ENCODE peak calls at places on chromosomes 12 and 14, in seven cellular contexts. S, N, U, C, P, L and I are unnamed samples.

GRCh38 chr12:7994731-7995205 is 37.7 kb upstream of the FOXJ2 start:
- DNase-seq in S (peak), N (peak), U (no peak), C (no peak), P (no peak), L (peak), I (peak)

GRCh38 chr12:24255920-24256635 is 306.6 kb upstream of the SOX5 start:
- DNase-seq in S (no peak), N (no peak), U (no peak), C (no peak), P (no peak), L (no peak), I (no peak)

GRCh38 chr12:45666452-45667215 is 62.9 kb upstream of the ARID2 start:
- DNase-seq in S (no peak), N (peak), U (no peak), C (no peak), P (no peak), L (no peak), I (peak)

GRCh38 chr12:76591461-76591860 is 31.9 kb upstream of the OSBPL8 start:
- DNase-seq in S (no peak), N (peak), U (no peak), C (no peak), P (no peak), L (no peak), I (peak)

GRCh38 chr14:101502761-101503392 is 58.4 kb upstream of the DIO3 start:
- DNase-seq in S (no peak), N (no peak), U (peak), C (no peak), P (peak), L (no peak), I (no peak)

GRCh38 chr12:104604995-104605675 is 148.4 kb downstream of the CHST11 start:
- DNase-seq in S (peak), N (peak), U (peak), C (no peak), P (no peak), L (no peak), I (no peak)

GRCh38 chr12:43786899-43787693 is 19.0 kb downstream of the TWF1 start:
- DNase-seq in S (no peak), N (peak), U (no peak), C (no peak), P (no peak), L (peak), I (no peak)

GRCh38 chr12:92574046-92574783 is 128.6 kb upstream of the PLEKHG7 start:
- DNase-seq in S (peak), N (peak), U (no peak), C (peak), P (no peak), L (no peak), I (no peak)

GRCh38 chr12:6020930-6021329 is 75.9 kb upstream of the ANO2 start:
- DNase-seq in S (no peak), N (no peak), U (no peak), C (no peak), P (no peak), L (no peak), I (no peak)

GRCh38 chr12:71475280-71475679 is 35.7 kb downstream of the LGR5 start:
- DNase-seq in S (no peak), N (peak), U (peak), C (no peak), P (no peak), L (no peak), I (peak)

GRCh38 chr14:65045691-65046090 is 56.6 kb downstream of the MAX start:
- DNase-seq in S (no peak), N (no peak), U (no peak), C (no peak), P (no peak), L (no peak), I (no peak)

GRCh38 chr12:42235426-42235825 is 2.6 kb downstream of the YAF2 start:
- DNase-seq in S (no peak), N (peak), U (no peak), C (no peak), P (no peak), L (no peak), I (no peak)

GRCh38 chr14:52844262-52845060 is 53.1 kb upstream of the GNPNAT1 start:
- DNase-seq in S (peak), N (peak), U (no peak), C (peak), P (no peak), L (no peak), I (peak)

GRCh38 chr12:54413284-54414190 is 5.5 kb downstream of the ITGA5 start:
- DNase-seq in S (peak), N (no peak), U (peak), C (no peak), P (no peak), L (no peak), I (no peak)

GRCh38 chr12:62533755-62534107 is 67.1 kb downstream of the MON2 start:
- DNase-seq in S (no peak), N (no peak), U (no peak), C (no peak), P (no peak), L (no peak), I (no peak)

GRCh38 chr12:107670999-107671643 is 14.5 kb upstream of the PWP1 start:
- DNase-seq in S (peak), N (peak), U (peak), C (peak), P (no peak), L (no peak), I (peak)

DNA sequence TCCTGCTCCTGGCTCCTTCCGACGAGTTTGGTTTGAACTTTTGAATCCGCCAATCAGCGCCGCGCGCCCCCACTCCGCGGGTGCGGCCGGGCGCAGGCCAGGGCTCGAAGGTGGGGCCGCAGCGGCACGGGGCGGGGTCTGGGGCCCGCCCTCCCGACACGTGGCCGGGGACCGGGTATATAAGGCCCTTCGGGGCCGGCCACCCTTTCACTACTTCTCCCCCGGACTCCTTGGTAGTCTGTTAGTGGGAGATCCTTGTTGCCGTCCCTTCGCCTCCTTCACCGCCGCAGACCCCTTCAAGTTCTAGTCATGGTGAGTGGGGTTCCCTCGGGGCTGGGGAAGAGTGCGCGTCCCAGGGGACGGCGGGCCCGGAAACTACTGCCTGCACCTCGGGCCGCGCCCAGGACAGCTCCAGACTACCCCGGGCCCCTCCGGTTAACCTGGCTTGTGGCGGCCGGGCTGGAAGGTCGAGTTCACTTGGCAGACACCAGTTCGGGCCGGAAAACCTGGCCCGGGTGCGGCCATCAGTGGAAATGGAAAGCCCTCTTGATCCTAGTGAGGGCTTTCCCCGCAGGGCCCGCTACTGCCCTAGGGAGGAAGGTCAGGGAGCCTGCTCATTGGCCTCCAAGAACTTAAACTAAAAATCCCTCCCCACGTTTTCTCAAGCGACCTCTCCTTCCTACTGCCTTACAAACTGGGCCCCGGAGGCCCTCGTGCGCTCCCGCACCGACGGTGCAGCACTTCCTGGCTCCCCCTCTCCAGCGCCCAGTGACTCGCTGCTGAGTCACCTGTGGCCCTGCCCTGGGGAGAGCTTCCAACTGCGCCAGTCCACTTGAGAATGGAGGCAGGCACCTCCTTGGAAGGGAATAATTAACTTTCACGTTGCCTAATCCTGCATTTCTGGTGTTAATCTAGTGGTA is at the start of gene TUBA1C:
- DNase-seq in S (peak), N (peak), U (peak), C (peak), P (peak), L (peak), I (peak)
- TF ChIP-seq CTCF in S (no peak), N (no peak), U (no peak), C (peak), P (peak), L (peak), I (peak)

DNA sequence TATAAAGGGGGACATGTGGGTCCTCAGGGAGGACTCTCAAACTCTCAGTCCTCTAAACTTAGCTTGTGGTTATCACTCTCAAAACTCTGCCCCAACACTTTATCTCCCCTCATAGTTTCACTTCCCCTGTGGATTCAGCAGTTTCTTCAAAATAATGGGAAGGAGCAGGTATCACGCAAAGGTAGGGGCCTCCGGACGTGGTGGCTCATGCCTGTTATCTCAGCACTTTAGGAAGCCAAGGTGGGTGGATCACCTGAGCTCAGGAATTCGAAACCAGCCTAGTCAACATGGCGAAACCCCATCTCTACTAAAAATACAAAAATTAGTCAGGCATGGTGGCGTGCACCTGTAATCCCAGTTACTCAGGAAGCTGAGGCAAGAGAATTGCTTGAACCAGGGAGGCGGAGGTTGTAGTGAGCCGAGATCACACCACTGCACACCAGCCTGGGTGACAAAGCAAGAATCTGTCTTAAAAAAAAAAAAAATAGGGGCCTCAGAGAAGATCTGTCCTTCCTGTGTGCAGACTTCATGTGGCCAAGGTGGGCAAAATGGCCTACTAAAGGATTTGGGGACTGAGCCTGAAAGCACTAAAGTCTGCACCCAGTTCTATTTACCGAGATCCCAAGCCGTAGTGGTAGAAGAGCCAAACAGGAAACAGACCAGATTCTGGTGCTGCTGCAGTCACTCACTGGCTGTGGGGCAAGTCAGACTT is 6.4 kb downstream of the ITGB7 start:
- DNase-seq in S (no peak), N (no peak), U (no peak), C (no peak), P (no peak), L (no peak), I (no peak)
- H3K4me3 ChIP-seq in S (no peak), N (no peak), U (no peak), C (no peak), P (no peak), L (no peak), I (no peak)

GRCh38 chr14:58479975-58480374 is 52.5 kb downstream of the KIAA0586 start:
- DNase-seq in S (no peak), N (no peak), U (no peak), C (no peak), P (no peak), L (no peak), I (no peak)

GRCh38 chr14:58477653-58478052 is 50.1 kb downstream of the KIAA0586 start:
- DNase-seq in S (no peak), N (no peak), U (no peak), C (no peak), P (no peak), L (no peak), I (no peak)

GRCh38 chr14:58476320-58476719 is 48.8 kb downstream of the KIAA0586 start:
- DNase-seq in S (no peak), N (no peak), U (no peak), C (no peak), P (no peak), L (no peak), I (no peak)
- TF ChIP-seq CTCF in S (no peak), N (no peak), U (no peak), C (no peak), P (no peak), L (no peak), I (no peak)

DNA sequence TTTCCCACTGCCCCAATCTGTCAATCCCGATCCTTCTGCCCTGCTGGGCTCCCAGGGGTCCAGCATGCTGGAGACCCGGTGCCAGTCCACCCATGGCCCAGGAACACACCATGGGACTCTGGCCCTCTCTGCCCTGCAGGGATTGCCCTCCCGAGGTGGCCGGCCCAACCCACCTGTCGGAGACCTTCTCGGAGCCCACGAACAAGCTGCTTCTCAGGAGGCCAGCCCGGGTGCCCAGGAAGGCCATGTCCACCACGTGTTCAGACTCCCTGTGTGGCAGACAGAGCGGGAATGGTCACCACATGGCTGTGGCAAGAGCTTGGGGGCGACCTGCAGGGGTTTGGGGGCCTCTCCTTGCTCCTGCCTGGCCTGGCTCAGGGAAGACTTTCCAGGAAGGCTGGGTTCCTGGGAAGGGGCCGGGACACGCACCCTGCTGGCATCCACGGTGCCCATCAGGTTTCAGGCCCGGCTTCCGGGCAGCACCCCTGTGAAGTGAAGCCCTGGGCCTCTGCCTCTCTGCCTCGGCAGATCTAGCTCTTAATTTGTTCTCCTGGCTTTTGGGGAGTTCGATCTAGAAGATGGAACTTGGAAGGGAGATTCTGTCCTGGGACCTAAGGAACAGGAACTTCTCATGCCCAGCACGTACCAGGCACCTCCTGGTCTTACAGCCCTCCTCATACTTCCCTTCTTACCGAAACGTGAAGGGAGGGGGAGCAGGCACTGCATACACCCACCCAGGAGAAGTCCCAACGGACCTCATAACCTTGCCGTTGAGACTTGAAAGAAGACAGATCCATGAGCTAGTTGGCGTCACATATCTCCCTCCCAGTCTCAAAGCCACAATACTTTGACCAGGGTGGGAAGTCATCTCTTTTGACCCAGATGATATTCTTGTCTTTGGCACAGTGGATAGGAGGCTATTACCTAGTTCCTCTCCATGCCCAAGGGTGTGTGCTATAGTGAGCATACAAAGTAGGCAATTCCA is 26.3 kb downstream of the LRTM2 start:
- DNase-seq in S (no peak), N (no peak), U (peak), C (no peak), P (no peak), L (no peak), I (no peak)
- H3K4me3 ChIP-seq in S (no peak), N (no peak), U (no peak), C (no peak), P (no peak), L (no peak), I (no peak)

GRCh38 chr12:39805651-39806050 is 186.0 kb upstream of the ABCD2 start:
- DNase-seq in S (no peak), N (no peak), U (no peak), C (no peak), P (no peak), L (no peak), I (no peak)

GRCh38 chr12:39803151-39803550 is 183.5 kb upstream of the ABCD2 start:
- DNase-seq in S (no peak), N (no peak), U (no peak), C (no peak), P (no peak), L (no peak), I (no peak)

GRCh38 chr12:39804479-39805241 is 185.1 kb upstream of the ABCD2 start:
- DNase-seq in S (no peak), N (peak), U (no peak), C (no peak), P (no peak), L (no peak), I (no peak)

GRCh38 chr12:39807043-39807442 is 187.4 kb upstream of the ABCD2 start:
- DNase-seq in S (no peak), N (peak), U (no peak), C (peak), P (no peak), L (no peak), I (peak)
- TF ChIP-seq CTCF in S (peak), N (peak), U (no peak), C (peak), P (no peak), L (peak), I (peak)

GRCh38 chr12:113091506-113091905 is 35.0 kb downstream of the DTX1 start:
- DNase-seq in S (no peak), N (no peak), U (no peak), C (no peak), P (no peak), L (no peak), I (no peak)

GRCh38 chr12:113093409-113094101 is 37.0 kb downstream of the DTX1 start:
- DNase-seq in S (no peak), N (no peak), U (no peak), C (no peak), P (peak), L (no peak), I (no peak)

GRCh38 chr12:113090740-113091139 is 34.2 kb downstream of the DTX1 start:
- DNase-seq in S (no peak), N (no peak), U (no peak), C (no peak), P (no peak), L (no peak), I (no peak)

GRCh38 chr12:113094738-113095137 is 38.2 kb downstream of the DTX1 start:
- DNase-seq in S (no peak), N (no peak), U (no peak), C (no peak), P (peak), L (no peak), I (no peak)

GRCh38 chr12:113092478-113093408 is 36.2 kb downstream of the DTX1 start:
- DNase-seq in S (no peak), N (no peak), U (no peak), C (no peak), P (peak), L (no peak), I (peak)
- H3K4me3 ChIP-seq in S (no peak), N (no peak), U (no peak), C (no peak), P (no peak), L (no peak), I (no peak)